ENCODE peak calls at places on chromosomes 11 and 22, in ten cellular contexts. V, F, K, L, A, S, R, D, H and O are unnamed samples.
A peak's percentile ranks its signal among the peaks of the same experiment; 100 is the strongest.

GRCh38 chr11:128688031-128688713 is 5.7 kb upstream of the FLI1 start:
- DNase-seq in V (no peak), F (no peak), K (peak; percentile 73), L (no peak), A (no peak), S (no peak), R (no peak), D (no peak), H (no peak), O (no peak)

GRCh38 chr11:107011977-107012376 is 6.3 kb downstream of the GUCY1A2 start:
- DNase-seq in V (no peak), F (peak; percentile 23), K (no peak), L (no peak), A (no peak), S (no peak), R (no peak), D (no peak), H (no peak), O (no peak)

GRCh38 chr22:41683616-41684015 is 5.1 kb downstream of the SNU13 start:
- DNase-seq in V (no peak), F (no peak), K (no peak), L (no peak), A (no peak), S (no peak), R (no peak), D (no peak), H (no peak), O (no peak)

GRCh38 chr11:381501-382072 is 12.3 kb downstream of the B4GALNT4 start:
- DNase-seq in V (no peak), F (no peak), K (peak; percentile 80), L (no peak), A (no peak), S (no peak), R (no peak), D (no peak), H (no peak), O (no peak)

GRCh38 chr11:134527382-134528243 is 115.6 kb upstream of the B3GAT1 start:
- DNase-seq in V (peak; percentile 20), F (no peak), K (no peak), L (no peak), A (peak; percentile 3), S (peak; percentile 3), R (peak; percentile 24), D (peak; percentile 6), H (no peak), O (no peak)

GRCh38 chr11:18775492-18776292 is 15.9 kb downstream of the PTPN5 start:
- DNase-seq in V (peak; percentile 70), F (peak; percentile 55), K (no peak), L (no peak), A (no peak), S (peak; percentile 58), R (peak; percentile 72), D (peak; percentile 60), H (peak; percentile 28), O (no peak)

GRCh38 chr11:36060926-36061325 is 117.1 kb downstream of the LDLRAD3 start:
- DNase-seq in V (no peak), F (no peak), K (no peak), L (no peak), A (no peak), S (no peak), R (peak; percentile 66), D (no peak), H (no peak), O (no peak)

GRCh38 chr11:31973175-31973574 is 117.7 kb upstream of the RCN1 start:
- DNase-seq in V (no peak), F (no peak), K (no peak), L (no peak), A (no peak), S (no peak), R (no peak), D (no peak), H (no peak), O (no peak)

DNA sequence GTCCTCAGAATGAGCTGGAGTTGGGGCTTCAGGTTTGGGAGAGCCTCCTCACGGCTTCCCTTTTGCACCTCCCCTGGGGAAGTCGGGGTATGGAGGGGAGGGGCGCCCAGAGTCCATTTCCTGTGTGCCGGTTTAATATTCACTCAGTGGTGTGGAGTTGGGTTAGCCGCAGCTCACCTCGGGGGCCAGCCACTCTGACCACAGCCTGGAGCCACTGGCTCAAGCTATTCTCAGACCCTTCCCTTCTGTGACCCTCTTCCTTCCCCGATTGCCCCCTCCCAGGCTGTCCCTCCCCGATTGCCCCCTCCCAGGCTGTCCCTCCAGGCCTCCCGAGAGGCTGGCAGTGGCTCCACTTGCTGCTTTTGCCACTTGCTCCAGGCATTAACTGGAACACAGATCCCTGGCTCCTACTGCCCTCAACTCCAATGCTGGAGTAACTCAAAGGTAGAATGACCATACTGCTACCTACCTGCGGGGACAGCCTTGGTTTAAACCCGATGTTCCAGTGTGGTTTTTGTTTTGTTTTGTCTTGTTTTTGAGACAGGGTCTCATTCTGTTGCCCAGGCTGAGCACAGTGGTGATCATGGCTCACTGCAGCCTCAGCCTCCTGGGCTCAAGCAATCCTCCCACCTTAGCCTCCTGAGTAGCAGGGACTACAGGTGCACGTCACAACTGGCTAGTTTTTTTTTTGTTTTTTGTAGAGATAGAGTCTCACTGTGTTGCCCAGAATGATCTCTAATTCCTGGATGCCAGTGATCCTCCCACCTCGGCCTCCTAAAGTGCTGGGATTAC is 29.3 kb downstream of the RPUSD4 start:
- DNase-seq in V (no peak), F (no peak), K (no peak), L (no peak), A (no peak), S (no peak), R (peak; percentile 20), D (no peak), H (no peak), O (no peak)
- H3K36me3 ChIP-seq in V (no peaks in the 10 kb centered on the region), F (no peaks in the 10 kb centered on the region), K (no peaks in the 10 kb centered on the region), L (no peaks in the 10 kb centered on the region), A (no peaks in the 10 kb centered on the region), S (no peaks in the 10 kb centered on the region), R (no peaks in the 10 kb centered on the region), D (no peaks in the 10 kb centered on the region), H (peaks cover 4% of the 10 kb centered on the region), O (no peaks in the 10 kb centered on the region)

GRCh38 chr22:46611189-46611588 is 9.0 kb upstream of the GRAMD4 start:
- DNase-seq in V (no peak), F (no peak), K (no peak), L (no peak), A (no peak), S (no peak), R (no peak), D (no peak), H (no peak), O (no peak)

GRCh38 chr22:46607483-46608114 is 12.6 kb upstream of the GRAMD4 start:
- DNase-seq in V (no peak), F (no peak), K (no peak), L (no peak), A (no peak), S (no peak), R (peak; percentile 66), D (no peak), H (no peak), O (no peak)

GRCh38 chr22:46609724-46610161 is 10.4 kb upstream of the GRAMD4 start:
- DNase-seq in V (no peak), F (no peak), K (peak; percentile 64), L (no peak), A (no peak), S (no peak), R (no peak), D (no peak), H (no peak), O (no peak)

GRCh38 chr22:46610345-46610744 is 9.8 kb upstream of the GRAMD4 start:
- DNase-seq in V (no peak), F (no peak), K (no peak), L (no peak), A (no peak), S (no peak), R (peak; percentile 39), D (no peak), H (no peak), O (no peak)

DNA sequence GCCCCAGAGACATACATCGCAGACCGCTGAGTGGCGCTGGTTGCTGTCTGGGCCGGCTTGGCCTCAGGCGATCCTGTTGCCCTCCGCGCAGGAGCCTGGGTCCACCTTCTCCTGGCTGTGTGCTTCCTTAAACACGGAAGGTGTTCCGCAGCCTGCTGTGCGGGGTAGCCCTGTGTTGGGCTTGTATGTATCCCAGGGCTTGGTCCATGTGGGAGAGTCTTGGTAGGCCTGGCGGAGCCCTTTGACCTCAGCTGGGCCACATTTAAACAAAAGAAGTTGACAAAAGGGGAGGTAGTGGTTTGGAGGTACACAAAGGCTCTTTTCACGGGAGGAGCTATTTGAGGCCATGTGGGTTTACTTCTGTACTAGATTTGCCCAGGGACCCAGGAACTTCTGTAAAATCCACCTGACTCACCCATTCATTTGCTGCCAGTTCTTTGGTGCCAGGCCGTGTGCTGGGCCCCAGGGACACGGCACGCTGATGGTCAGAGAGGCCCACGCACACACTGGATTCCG is 11.0 kb upstream of the GRAMD4 start:
- DNase-seq in V (peak; percentile 92), F (no peak), K (peak; percentile 25), L (no peak), A (no peak), S (no peak), R (peak; percentile 51), D (no peak), H (no peak), O (no peak)
- TF ChIP-seq CTCF in V (no peak), F (no peak), K (no peak), L (no peak), A (no peak), S (no peak), R (no peak), D (no peak), H (no peak), O (no peak)

GRCh38 chr22:49064836-49065235 is 762.8 kb downstream of the BRD1 start:
- DNase-seq in V (no peak), F (no peak), K (no peak), L (no peak), A (no peak), S (no peak), R (no peak), D (no peak), H (no peak), O (no peak)

GRCh38 chr22:49068861-49069260 is 758.8 kb downstream of the BRD1 start:
- DNase-seq in V (no peak), F (no peak), K (no peak), L (no peak), A (no peak), S (no peak), R (no peak), D (no peak), H (no peak), O (no peak)

GRCh38 chr22:49063040-49063329 is 764.7 kb downstream of the BRD1 start:
- DNase-seq in V (no peak), F (no peak), K (no peak), L (no peak), A (no peak), S (no peak), R (no peak), D (no peak), H (no peak), O (no peak)

GRCh38 chr22:49067504-49067903 is 760.2 kb downstream of the BRD1 start:
- DNase-seq in V (no peak), F (no peak), K (no peak), L (no peak), A (no peak), S (no peak), R (no peak), D (no peak), H (no peak), O (no peak)

DNA sequence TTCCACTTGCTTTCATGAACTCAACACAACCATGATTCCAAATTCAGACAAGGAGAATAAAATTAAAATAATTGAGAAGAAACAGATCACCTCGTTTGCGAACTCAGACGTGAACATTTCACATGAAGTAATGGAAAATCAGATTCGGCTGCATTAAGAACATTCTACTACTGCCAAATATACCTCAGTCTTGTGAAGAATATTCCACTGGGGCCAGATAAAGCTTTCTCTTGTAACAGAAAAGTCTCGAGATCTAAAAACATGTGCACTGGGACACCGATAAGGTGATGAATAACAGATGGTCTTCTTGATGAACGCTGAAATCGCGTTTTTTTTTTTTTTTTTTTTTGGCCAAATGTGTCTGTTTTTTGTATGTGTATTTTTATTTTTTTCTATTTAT is 761.1 kb downstream of the BRD1 start:
- DNase-seq in V (no peak), F (no peak), K (no peak), L (no peak), A (no peak), S (no peak), R (no peak), D (no peak), H (no peak), O (no peak)
- H3K27me3 ChIP-seq in V (no peaks in the 10 kb centered on the region), F (no peaks in the 10 kb centered on the region), K (no peaks in the 10 kb centered on the region), L (no peaks in the 10 kb centered on the region), A (no peaks in the 10 kb centered on the region), S (peaks cover 41% of the 10 kb centered on the region), R (peaks cover 21% of the 10 kb centered on the region), D (no peaks in the 10 kb centered on the region), H (peaks cover 85% of the 10 kb centered on the region), O (no peaks in the 10 kb centered on the region)

DNA sequence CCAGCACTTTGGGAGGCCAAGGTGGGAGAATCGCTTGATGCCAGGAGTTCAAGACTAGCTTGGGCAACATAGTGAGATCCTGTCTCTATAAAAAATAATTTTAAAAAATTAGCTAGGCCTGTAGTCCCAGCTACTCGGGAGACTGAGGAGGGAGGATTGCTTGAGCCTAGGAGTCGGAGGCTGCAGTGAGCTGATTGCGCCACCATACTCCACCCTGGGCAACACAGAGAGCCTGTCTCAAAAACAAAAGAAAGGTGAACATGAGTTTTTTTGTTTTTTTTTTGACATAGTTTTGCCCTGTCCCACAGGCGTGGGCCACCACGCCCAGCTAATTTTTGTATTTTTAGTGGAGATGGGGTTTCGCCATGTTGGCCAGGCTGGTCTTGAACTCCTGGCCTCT is 17.6 kb downstream of the MED15 start:
- DNase-seq in V (no peak), F (no peak), K (no peak), L (no peak), A (no peak), S (no peak), R (no peak), D (no peak), H (no peak), O (no peak)
- H3K36me3 ChIP-seq in V (peaks cover 37% of the 10 kb centered on the region), F (peaks cover 11% of the 10 kb centered on the region), K (peaks cover 30% of the 10 kb centered on the region), L (peaks cover 11% of the 10 kb centered on the region), A (no peaks in the 10 kb centered on the region), S (no peaks in the 10 kb centered on the region), R (peaks cover 43% of the 10 kb centered on the region), D (peaks cover 28% of the 10 kb centered on the region), H (peaks cover 23% of the 10 kb centered on the region), O (peaks cover 21% of the 10 kb centered on the region)